ENCODE peak calls at places on chromosomes 5 and 9, in eight cellular contexts. J is GM12891, P is lung, X is H54, Q is cerebellum, W is T-helper 9 cell, N is GM20000, T is amniotic stem cell. L is an unnamed sample.

GRCh38 chr5:1804001-1804690 is 2.9 kb downstream of the NDUFS6 start:
- DNase-seq in J (no peak), P (no peak), X (no peak), Q (no peak), W (no peak), N (no peak), T (no peak), L (no peak)

GRCh38 chr5:21649969-21650368 is 1203.2 kb downstream of the CDH12 start:
- DNase-seq in J (no peak), P (no peak), X (no peak), Q (no peak), W (no peak), N (no peak), T (no peak), L (no peak)

GRCh38 chr5:58182287-58182841 is 277.5 kb downstream of the PLK2 start:
- DNase-seq in J (no peak), P (no peak), X (no peak), Q (no peak), W (no peak), N (no peak), T (no peak), L (no peak)

GRCh38 chr5:53357439-53357838 is 123.0 kb upstream of the FST start:
- DNase-seq in J (no peak), P (no peak), X (no peak), Q (no peak), W (no peak), N (no peak), T (no peak), L (no peak)

GRCh38 chr5:37554938-37555337 is 175.8 kb downstream of the WDR70 start:
- DNase-seq in J (no peak), P (no peak), X (no peak), Q (no peak), W (no peak), N (peak; percentile 16), T (no peak), L (no peak)

GRCh38 chr9:25964239-25964638 is 286.0 kb upstream of the TUSC1 start:
- DNase-seq in J (no peak), P (peak; percentile 33), X (peak; percentile 16), Q (no peak), W (no peak), N (peak; percentile 20), T (peak; percentile 29), L (no peak)

GRCh38 chr5:6377121-6377520 is 1.2 kb downstream of the MED10 start:
- DNase-seq in J (no peak), P (no peak), X (no peak), Q (no peak), W (no peak), N (no peak), T (no peak), L (no peak)

GRCh38 chr9:91907387-91908292 is 42.4 kb downstream of the ROR2 start:
- DNase-seq in J (no peak), P (no peak), X (no peak), Q (no peak), W (no peak), N (no peak), T (no peak), L (no peak)

GRCh38 chr9:127567119-127567897 is 44.8 kb upstream of the STXBP1 start:
- DNase-seq in J (no peak), P (peak; percentile 76), X (no peak), Q (peak; percentile 77), W (no peak), N (no peak), T (no peak), L (no peak)

GRCh38 chr5:168047043-168047668 is 244.3 kb upstream of the WWC1 start:
- DNase-seq in J (no peak), P (peak; percentile 38), X (peak; percentile 37), Q (peak; percentile 34), W (no peak), N (peak; percentile 27), T (no peak), L (no peak)

GRCh38 chr9:93071464-93071863 is 13.0 kb downstream of the SUSD3 start:
- DNase-seq in J (no peak), P (no peak), X (peak; percentile 47), Q (no peak), W (no peak), N (no peak), T (no peak), L (no peak)

GRCh38 chr5:74392698-74393431 is 247.7 kb downstream of the ENC1 start:
- DNase-seq in J (no peak), P (no peak), X (no peak), Q (no peak), W (no peak), N (no peak), T (no peak), L (no peak)

GRCh38 chr9:113574381-113575262 is 111.1 kb downstream of the RGS3 start:
- DNase-seq in J (no peak), P (no peak), X (no peak), Q (no peak), W (no peak), N (no peak), T (no peak), L (no peak)

GRCh38 chr5:78496373-78496772 is 136.0 kb downstream of the SCAMP1 start:
- DNase-seq in J (no peak), P (no peak), X (peak; percentile 35), Q (no peak), W (no peak), N (no peak), T (no peak), L (no peak)

GRCh38 chr5:172420215-172420934 is 34.0 kb downstream of the SH3PXD2B start:
- DNase-seq in J (no peak), P (peak; percentile 85), X (peak; percentile 79), Q (peak; percentile 82), W (no peak), N (peak; percentile 34), T (no peak), L (no peak)

GRCh38 chr5:41794478-41794877 is 75.7 kb downstream of the OXCT1 start:
- DNase-seq in J (no peak), P (no peak), X (peak; percentile 15), Q (no peak), W (no peak), N (no peak), T (peak; percentile 76), L (no peak)

GRCh38 chr9:22210262-22210661 is 201.2 kb upstream of the CDKN2B start:
- DNase-seq in J (no peak), P (no peak), X (no peak), Q (no peak), W (no peak), N (no peak), T (no peak), L (no peak)

GRCh38 chr5:72156921-72157320 is 49.6 kb downstream of the MAP1B start:
- DNase-seq in J (no peak), P (no peak), X (peak; percentile 49), Q (no peak), W (no peak), N (no peak), T (no peak), L (no peak)

GRCh38 chr5:39501403-39501802 is 76.6 kb upstream of the DAB2 start:
- DNase-seq in J (no peak), P (no peak), X (peak; percentile 36), Q (no peak), W (no peak), N (no peak), T (peak; percentile 36), L (no peak)

GRCh38 chr9:1986341-1986740 is 28.8 kb upstream of the SMARCA2 start:
- DNase-seq in J (no peak), P (no peak), X (no peak), Q (no peak), W (no peak), N (no peak), T (no peak), L (no peak)

GRCh38 chr5:91296691-91297143 is 86.4 kb downstream of the ARRDC3 start:
- DNase-seq in J (no peak), P (peak; percentile 83), X (no peak), Q (no peak), W (no peak), N (no peak), T (no peak), L (no peak)

GRCh38 chr9:101582593-101582992 is 12.2 kb downstream of the PPP3R2 start:
- DNase-seq in J (no peak), P (no peak), X (peak; percentile 40), Q (no peak), W (no peak), N (no peak), T (no peak), L (no peak)

GRCh38 chr5:61275841-61276240 is 56.2 kb upstream of the ZSWIM6 start:
- DNase-seq in J (no peak), P (peak; percentile 73), X (peak; percentile 35), Q (no peak), W (no peak), N (no peak), T (no peak), L (no peak)

GRCh38 chr9:121772600-121773285 is 121.3 kb downstream of the DAB2IP start:
- DNase-seq in J (no peak), P (no peak), X (no peak), Q (no peak), W (no peak), N (no peak), T (no peak), L (no peak)

GRCh38 chr5:128896675-128897074 is 68.6 kb upstream of the SLC27A6 start:
- DNase-seq in J (no peak), P (no peak), X (no peak), Q (no peak), W (no peak), N (no peak), T (no peak), L (no peak)

GRCh38 chr5:158175664-158176507 is 316.9 kb upstream of the CLINT1 start:
- DNase-seq in J (no peak), P (no peak), X (no peak), Q (no peak), W (no peak), N (no peak), T (no peak), L (no peak)